ENCODE peak calls at places on chromosomes 2 and 18, in eight cellular contexts. P, E, M, J, X, V, C and O are unnamed samples.

GRCh38 chr2:127576433-127577207 is 41.1 kb downstream of the MYO7B start:
- DNase-seq in P (no peak), E (peak; percentile 88), M (peak; percentile 16), J (no peak), X (peak; percentile 56), V (no peak), C (no peak), O (peak; percentile 77)

GRCh38 chr2:45128580-45128997 is 119.3 kb upstream of the SIX2 start:
- DNase-seq in P (peak; percentile 89), E (peak; percentile 41), M (no peak), J (no peak), X (peak; percentile 94), V (no peak), C (no peak), O (peak; percentile 94)

GRCh38 chr18:35776481-35776880 is 194.9 kb downstream of the GALNT1 start:
- DNase-seq in P (no peak), E (no peak), M (no peak), J (no peak), X (no peak), V (no peak), C (no peak), O (no peak)

GRCh38 chr18:6004683-6005082 is 109.4 kb upstream of the TMEM200C start:
- DNase-seq in P (no peak), E (no peak), M (no peak), J (no peak), X (no peak), V (no peak), C (no peak), O (no peak)

GRCh38 chr18:35457140-35457704 is 40.5 kb downstream of the INO80C start:
- DNase-seq in P (peak; percentile 33), E (no peak), M (no peak), J (no peak), X (no peak), V (no peak), C (no peak), O (no peak)

GRCh38 chr18:58806826-58807714 is 57.6 kb upstream of the ZNF532 start:
- DNase-seq in P (no peak), E (no peak), M (no peak), J (no peak), X (no peak), V (peak; percentile 16), C (no peak), O (no peak)

GRCh38 chr2:193428336-193428818 is 1233.6 kb upstream of the TMEFF2 start:
- DNase-seq in P (no peak), E (no peak), M (no peak), J (no peak), X (no peak), V (no peak), C (no peak), O (no peak)

GRCh38 chr2:172817411-172817810 is 81.8 kb downstream of the RAPGEF4 start:
- DNase-seq in P (no peak), E (no peak), M (no peak), J (no peak), X (peak; percentile 83), V (no peak), C (no peak), O (no peak)

GRCh38 chr2:14752294-14752693 is 119.8 kb downstream of the LRATD1 start:
- DNase-seq in P (no peak), E (no peak), M (no peak), J (no peak), X (no peak), V (no peak), C (no peak), O (no peak)

GRCh38 chr2:6864938-6865345 is 765 bp downstream of the CMPK2 start:
- DNase-seq in P (no peak), E (peak; percentile 57), M (peak; percentile 19), J (no peak), X (no peak), V (peak; percentile 16), C (no peak), O (no peak)

GRCh38 chr18:9038277-9038871 is 64.1 kb upstream of the NDUFV2 start:
- DNase-seq in P (peak; percentile 74), E (no peak), M (no peak), J (no peak), X (peak; percentile 28), V (no peak), C (no peak), O (no peak)

GRCh38 chr18:60339018-60339417 is 33.6 kb downstream of the MC4R start:
- DNase-seq in P (no peak), E (no peak), M (no peak), J (no peak), X (no peak), V (no peak), C (no peak), O (no peak)

GRCh38 chr2:211093743-211094303 is 537.4 kb downstream of the CPS1 start:
- DNase-seq in P (peak; percentile 11), E (no peak), M (no peak), J (peak; percentile 39), X (no peak), V (no peak), C (no peak), O (no peak)

GRCh38 chr2:202032841-202033316 is 776 bp upstream of the FZD7 start:
- DNase-seq in P (peak; percentile 16), E (peak; percentile 58), M (peak; percentile 36), J (peak; percentile 16), X (peak; percentile 51), V (peak; percentile 67), C (no peak), O (no peak)

GRCh38 chr2:175205523-175205922 is 24.0 kb upstream of the ATP5MC3 start:
- DNase-seq in P (peak; percentile 16), E (no peak), M (no peak), J (no peak), X (peak; percentile 41), V (no peak), C (no peak), O (no peak)

GRCh38 chr2:162890690-162891311 is 52.2 kb upstream of the KCNH7 start:
- DNase-seq in P (peak; percentile 65), E (no peak), M (no peak), J (peak; percentile 49), X (peak; percentile 40), V (no peak), C (no peak), O (no peak)

GRCh38 chr2:235383272-235383843 is 110.5 kb upstream of the AGAP1 start:
- DNase-seq in P (no peak), E (no peak), M (no peak), J (no peak), X (no peak), V (no peak), C (no peak), O (no peak)

GRCh38 chr2:110674620-110675555 is 3.0 kb downstream of the BUB1 start:
- DNase-seq in P (peak; percentile 62), E (peak; percentile 31), M (peak; percentile 80), J (no peak), X (peak; percentile 50), V (peak; percentile 62), C (no peak), O (no peak)

GRCh38 chr2:113818382-113818951 is 62.0 kb upstream of the SLC35F5 start:
- DNase-seq in P (peak; percentile 81), E (peak; percentile 63), M (peak; percentile 18), J (peak; percentile 83), X (peak; percentile 100), V (peak; percentile 52), C (no peak), O (no peak)

GRCh38 chr18:13422541-13423147 is 204.1 kb downstream of the LDLRAD4 start:
- DNase-seq in P (no peak), E (no peak), M (no peak), J (no peak), X (no peak), V (no peak), C (no peak), O (no peak)

GRCh38 chr2:218897394-218898108 is 16.9 kb downstream of the WNT10A start:
- DNase-seq in P (no peak), E (no peak), M (no peak), J (no peak), X (no peak), V (no peak), C (no peak), O (no peak)
- H3K4me3 ChIP-seq in P (no peak overlapping the region), E (no peak overlapping the region), M (peak overlapping the region; percentile 22), J (peak overlapping the region; percentile 76), X (no peak overlapping the region), V (no peak overlapping the region), C (peak overlapping the region; percentile 2), O (peak overlapping the region; percentile 6)

GRCh38 chr2:205686231-205687017 is 4.1 kb downstream of the NRP2 start:
- DNase-seq in P (peak; percentile 51), E (no peak), M (no peak), J (no peak), X (peak; percentile 35), V (no peak), C (no peak), O (no peak)

GRCh38 chr2:205683991-205684390 is 1.7 kb downstream of the NRP2 start:
- DNase-seq in P (no peak), E (no peak), M (no peak), J (no peak), X (no peak), V (no peak), C (no peak), O (no peak)

GRCh38 chr2:205683179-205683978 is 1.1 kb downstream of the NRP2 start:
- DNase-seq in P (peak; percentile 50), E (no peak), M (no peak), J (no peak), X (peak; percentile 79), V (no peak), C (no peak), O (no peak)

GRCh38 chr2:205685314-205686230 is 3.3 kb downstream of the NRP2 start:
- DNase-seq in P (peak; percentile 40), E (no peak), M (no peak), J (no peak), X (peak; percentile 67), V (no peak), C (no peak), O (no peak)

GRCh38 chr2:205684871-205685313 is 2.6 kb downstream of the NRP2 start:
- DNase-seq in P (peak; percentile 72), E (no peak), M (no peak), J (no peak), X (peak; percentile 60), V (no peak), C (no peak), O (no peak)
- TF ChIP-seq POLR2A in P (no peak), E (no peak), M (no peak), J (no peak), X (no peak), V (no peak), C (peak; percentile 41), O (no peak)

GRCh38 chr2:55052087-55053061 is 2.1 kb upstream of the RTN4 start:
- DNase-seq in P (no peak), E (no peak), M (no peak), J (no peak), X (peak; percentile 84), V (no peak), C (no peak), O (no peak)
- H3K4me3 ChIP-seq in P (peak overlapping the region; percentile 72), E (no peak overlapping the region), M (no peak overlapping the region), J (peak overlapping the region; percentile 93), X (no peak overlapping the region), V (no peak overlapping the region), C (no peak overlapping the region), O (no peak overlapping the region)

DNA sequence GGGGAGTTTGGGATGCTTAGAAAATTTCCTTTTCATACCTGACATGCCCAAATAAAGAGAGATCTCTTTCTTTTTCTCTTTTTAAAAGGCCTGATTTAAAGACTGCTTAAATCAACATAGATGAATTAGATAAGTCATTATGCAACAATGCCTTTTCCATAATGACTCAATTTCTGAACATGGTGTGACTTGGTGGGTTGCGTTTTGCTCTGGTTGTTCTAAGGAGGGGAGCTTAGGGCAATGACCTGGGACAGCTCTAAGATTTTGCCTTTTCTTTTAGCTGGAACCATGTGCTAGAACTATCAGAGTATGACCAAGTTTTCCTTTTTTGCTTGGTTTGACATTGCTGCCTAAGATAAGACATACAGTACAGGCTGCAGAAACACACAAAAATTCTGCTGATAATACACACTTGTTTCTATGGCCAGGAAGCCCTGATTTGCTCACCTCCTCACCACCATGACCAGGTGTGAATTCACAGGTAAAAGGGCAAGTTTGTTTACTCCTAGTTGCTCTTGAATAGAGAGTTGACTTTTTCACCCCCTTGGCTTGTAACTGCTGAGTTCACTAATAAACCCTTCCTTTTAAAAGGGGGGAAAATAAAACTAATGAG is 58.1 kb upstream of the IL1RL1 start:
- DNase-seq in P (no peak), E (no peak), M (no peak), J (no peak), X (no peak), V (no peak), C (no peak), O (no peak)
- TF ChIP-seq POLR2A in P (no peak), E (no peak), M (no peak), J (no peak), X (no peak), V (no peak), C (no peak), O (no peak)